ENCODE peak calls at places on chromosome 9, in seven cellular contexts. D is endodermal cell, H is colonic mucosa, T is neuronal stem cell, Z is GM23248, Y is endothelial cell of umbilical vein, X is PC-3. K is an unnamed sample. For H3K27me3, the result is how much of the 10 kb centered on the place peaks cover.

GRCh38 chr9:36818242-36818938 is 215.7 kb downstream of the PAX5 start:
- DNase-seq in X (no peak), Y (no peak), T (no peak), H (no peak), Z (peak), D (peak), K (no peak)

GRCh38 chr9:104838958-104839357 is 75.0 kb downstream of the NIPSNAP3B start:
- DNase-seq in Z (no peak), Y (no peak), T (no peak), D (no peak), H (no peak), X (no peak), K (no peak)

GRCh38 chr9:76401176-76401575 is 7.0 kb upstream of the RFK start:
- DNase-seq in X (peak), H (no peak), Z (no peak), T (no peak), D (no peak), Y (no peak), K (no peak)

GRCh38 chr9:126504086-126504976 is 109.4 kb upstream of the LMX1B start:
- DNase-seq in H (no peak), Z (no peak), T (no peak), X (no peak), Y (no peak), D (no peak), K (no peak)

GRCh38 chr9:110213413-110214044 is 5.6 kb upstream of the C9orf152 start:
- DNase-seq in Y (no peak), Z (no peak), H (peak), T (no peak), X (no peak), D (no peak), K (no peak)

GRCh38 chr9:130532426-130532825 is 47.0 kb upstream of the FUBP3 start:
- DNase-seq in Y (no peak), T (no peak), Z (no peak), X (no peak), D (no peak), H (no peak), K (no peak)

GRCh38 chr9:96853711-96854072 is 622 bp downstream of the ZNF782 start:
- DNase-seq in D (no peak), T (no peak), H (no peak), Y (no peak), Z (peak), X (peak), K (no peak)

GRCh38 chr9:75754090-75754489 is 136.4 kb upstream of the PCSK5 start:
- DNase-seq in X (no peak), H (no peak), D (no peak), Y (no peak), Z (no peak), T (no peak), K (no peak)

GRCh38 chr9:83197611-83198010 is 134.7 kb upstream of the RASEF start:
- DNase-seq in Z (no peak), X (no peak), T (no peak), Y (no peak), D (no peak), H (no peak), K (no peak)

GRCh38 chr9:135607401-135608293 is 31.7 kb downstream of the GLT6D1 start:
- DNase-seq in X (no peak), Y (no peak), H (peak), T (no peak), D (no peak), Z (no peak), K (no peak)

GRCh38 chr9:22216730-22217160 is 207.6 kb upstream of the CDKN2B start:
- DNase-seq in X (peak), H (no peak), T (no peak), D (no peak), Y (no peak), Z (peak), K (peak)

GRCh38 chr9:120928015-120928719 is 1.6 kb upstream of the TRAF1 start:
- DNase-seq in Y (peak), D (peak), X (no peak), Z (peak), T (no peak), H (peak), K (no peak)

GRCh38 chr9:120928720-120929389 is 2.3 kb upstream of the TRAF1 start:
- DNase-seq in X (no peak), Z (peak), T (peak), Y (peak), H (peak), D (peak), K (peak)

GRCh38 chr9:120925535-120926396 is 830 bp downstream of the TRAF1 start:
- DNase-seq in Y (peak), H (no peak), D (no peak), T (no peak), Z (peak), X (peak), K (peak)

GRCh38 chr9:120926397-120926928 is at the start of gene TRAF1:
- DNase-seq in H (no peak), D (no peak), Y (no peak), X (no peak), Z (no peak), T (no peak), K (no peak)

DNA sequence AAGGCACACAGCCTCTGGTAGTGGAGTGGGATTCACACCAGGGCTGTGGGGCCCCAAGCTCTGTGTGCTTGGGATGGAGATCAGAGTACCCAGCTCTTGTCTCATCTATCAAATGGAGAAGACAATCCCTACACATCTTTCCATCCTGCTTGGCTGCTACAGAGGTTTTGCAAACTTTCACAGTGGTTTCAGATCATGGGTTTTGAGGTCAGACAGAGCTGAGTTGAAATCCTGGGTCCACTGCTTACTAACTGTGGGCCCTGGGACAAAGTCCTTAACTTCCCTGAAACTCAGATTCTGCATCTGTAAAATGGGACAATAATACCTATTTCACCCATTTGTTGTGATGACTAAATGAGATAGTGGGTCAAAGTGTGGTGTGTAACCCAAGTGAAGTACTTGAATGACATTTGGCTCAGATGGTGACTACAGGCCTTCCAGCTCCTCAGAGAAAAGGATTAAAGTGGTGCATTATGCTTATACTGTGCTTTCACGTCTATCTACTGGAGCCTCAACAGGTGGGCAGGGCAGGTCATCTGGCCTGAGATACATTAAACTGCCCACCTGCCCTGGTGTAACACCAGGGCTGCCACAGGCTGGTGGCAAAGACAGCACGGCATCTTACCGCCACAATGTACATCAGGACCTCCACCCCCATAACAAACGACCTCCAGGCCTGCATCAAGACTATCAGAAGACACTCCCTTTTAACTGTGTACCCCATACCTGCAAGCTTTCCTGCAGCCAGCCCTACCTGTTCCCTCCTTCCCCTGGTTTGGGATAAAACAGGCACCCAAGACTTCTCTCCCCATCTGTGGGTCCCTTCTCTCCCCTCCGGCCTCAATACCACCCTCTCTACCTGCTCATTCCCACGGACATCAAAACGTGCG is 774 bp upstream of the TRAF1 start:
- DNase-seq in D (no peak), Y (no peak), X (no peak), Z (no peak), H (no peak), T (no peak), K (no peak)
- H3K4me3 ChIP-seq in D (no peak), Y (no peak), X (no peak), Z (no peak), H (no peak), T (no peak), K (no peak)

DNA sequence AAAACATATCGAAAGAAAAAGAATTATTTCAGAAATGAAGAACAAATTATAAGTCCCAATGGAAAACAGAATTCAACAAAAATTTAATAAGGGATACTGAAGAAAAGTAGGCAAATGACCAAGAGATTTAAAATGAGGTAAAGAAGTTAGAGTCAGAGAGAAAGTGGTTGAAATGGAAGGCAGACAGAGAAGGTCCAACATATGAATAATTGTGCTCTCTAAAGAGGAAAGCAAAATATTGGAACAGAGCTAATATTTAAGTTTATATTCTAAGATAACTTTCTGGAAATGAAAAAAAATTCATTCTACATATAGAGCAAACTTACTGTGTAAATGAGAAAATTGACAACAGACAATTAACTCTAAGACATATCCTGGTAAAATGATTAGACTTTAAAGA is 94.1 kb downstream of the PTCH1 start:
- DNase-seq in H (no peak), T (no peak), Z (peak), X (no peak), Y (no peak), D (no peak), K (no peak)
- H3K9ac ChIP-seq in H (no peak), T (no peak), Z (no peak), X (no peak), Y (no peak), D (no peak), K (no peak)

DNA sequence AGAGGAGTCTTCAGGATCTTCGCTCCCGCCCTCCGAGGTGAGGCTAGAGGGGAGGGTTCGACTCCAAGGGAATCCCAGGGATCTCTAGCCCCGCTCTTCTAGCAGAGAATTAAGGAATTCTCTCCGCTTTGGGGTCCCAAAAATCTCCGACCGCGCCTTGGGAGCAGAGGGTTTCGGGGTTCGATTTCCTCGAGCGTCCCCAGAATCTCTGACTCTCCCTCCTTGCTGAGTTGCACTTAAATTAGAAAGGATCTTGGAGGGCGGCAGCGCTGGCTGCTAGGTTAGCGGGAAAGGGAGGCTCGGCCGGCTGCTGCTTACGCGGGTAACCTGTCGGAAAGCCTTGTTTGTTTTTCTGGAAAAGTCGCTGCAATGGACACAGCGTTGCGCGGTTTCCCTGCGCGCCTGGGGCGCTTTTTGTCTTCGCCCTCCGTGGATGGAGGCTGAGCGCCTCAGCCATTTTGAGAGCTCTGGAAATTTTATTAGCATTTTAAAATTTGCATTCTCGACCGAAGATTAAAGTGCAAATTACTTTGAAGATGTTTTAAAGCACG is 1.5 kb downstream of the DMRT1 start:
- DNase-seq in Z (no peak), H (no peak), X (no peak), D (peak), T (peak), Y (no peak), K (no peak)
- H3K27me3 ChIP-seq in Z (half or more), H (under half), X (under half), D (half or more), T (under half), Y (under half), K (half or more)

GRCh38 chr9:91500509-91501011 is 76.9 kb upstream of the NFIL3 start:
- DNase-seq in X (peak), D (no peak), Y (peak), Z (peak), H (no peak), T (no peak), K (peak)
- H3K4me3 ChIP-seq in X (peak), D (no peak), Y (no peak), Z (peak), H (no peak), T (no peak), K (no peak)

GRCh38 chr9:127603226-127603625 is 8.9 kb upstream of the STXBP1 start:
- DNase-seq in Y (no peak), X (no peak), T (no peak), D (no peak), H (no peak), Z (no peak), K (no peak)
- H3K9ac ChIP-seq in Y (no peak), X (no peak), T (no peak), D (no peak), H (no peak), Z (no peak), K (no peak)